ENCODE peak calls at places on chromosome X, in four cellular contexts. P is aorta, O is pancreas, T is testis. G is an unnamed sample. For H3K27me3 and H3K4me1, the result is how much of the 10 kb centered on the place peaks cover.

GRCh38 chrX:141760761-141761160 is 62.2 kb upstream of the SPANXD start:
- DNase-seq in P (no peak), O (no peak), T (no peak), G (no peak)

GRCh38 chrX:151776113-151776790 is 41.7 kb downstream of the CNGA2 start:
- DNase-seq in P (no peak), O (no peak), T (no peak), G (no peak)

GRCh38 chrX:134692233-134692632 is 34.0 kb upstream of the PLAC1 start:
- DNase-seq in P (no peak), O (no peak), T (no peak), G (no peak)

GRCh38 chrX:115561605-115562491 is 874 bp downstream of the PLS3 start:
- DNase-seq in P (peak), O (peak), T (peak), G (peak)

GRCh38 chrX:65581661-65582339 is 47.2 kb upstream of the LAS1L start:
- DNase-seq in P (no peak), O (peak), T (peak), G (peak)

GRCh38 chrX:115900425-115900824 is 270.1 kb upstream of the AGTR2 start:
- DNase-seq in P (no peak), O (no peak), T (no peak), G (no peak)

GRCh38 chrX:44303119-44303518 is 40.4 kb downstream of the EFHC2 start:
- DNase-seq in P (no peak), O (no peak), T (no peak), G (no peak)

GRCh38 chrX:103480526-103480925 is 38.8 kb downstream of the RAB40A start:
- DNase-seq in P (no peak), O (no peak), T (no peak), G (no peak)

GRCh38 chrX:133364201-133364600 is 51.1 kb downstream of the GPC4 start:
- DNase-seq in P (no peak), O (no peak), T (no peak), G (no peak)

DNA sequence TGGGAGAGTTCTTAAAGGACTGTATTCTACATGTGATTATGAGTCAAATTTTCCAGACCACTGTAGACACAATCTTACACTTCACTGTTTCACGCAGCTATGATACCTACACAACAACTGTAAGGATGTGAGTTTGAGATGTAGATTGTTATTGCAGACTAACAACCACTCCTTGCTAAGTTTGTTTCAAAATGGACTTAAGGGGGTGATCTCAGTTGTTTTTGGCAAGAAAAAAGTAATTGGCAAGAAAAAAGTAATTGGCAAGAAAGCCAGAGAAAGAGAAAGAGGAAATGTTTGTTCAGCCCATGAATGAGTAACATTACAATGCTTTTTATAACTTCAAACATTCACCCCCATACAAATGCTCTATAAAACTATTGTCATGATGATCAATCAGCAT is 466.4 kb downstream of the DMD start:
- DNase-seq in P (no peak), O (no peak), T (no peak), G (no peak)
- H3K27ac ChIP-seq in P (no peak), O (no peak), T (no peak), G (no peak)

GRCh38 chrX:102129473-102129872 is 4.0 kb downstream of the TCEAL2 start:
- DNase-seq in P (no peak), O (no peak), T (no peak), G (no peak)

DNA sequence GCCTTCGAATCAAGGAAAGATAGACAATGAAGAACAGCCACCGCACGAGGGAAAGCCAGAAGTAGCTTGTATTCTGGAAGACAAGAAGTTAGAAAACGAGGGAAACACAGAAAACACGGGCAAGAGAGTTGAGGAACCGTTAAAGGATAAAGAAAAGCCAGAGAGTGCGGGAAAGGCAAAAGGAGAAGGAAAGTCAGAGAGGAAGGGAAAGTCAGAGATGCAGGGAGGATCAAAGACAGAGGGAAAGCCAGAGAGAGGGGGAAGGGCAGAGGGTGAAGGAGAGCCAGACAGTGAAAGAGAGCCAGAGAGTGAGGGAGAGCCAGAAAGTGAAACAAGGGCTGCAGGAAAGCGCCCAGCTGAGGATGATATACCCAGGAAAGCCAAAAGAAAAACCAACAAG is 1.4 kb downstream of the TCEAL2 start:
- DNase-seq in P (no peak), O (no peak), T (no peak), G (no peak)
- H3K27me3 ChIP-seq in P (under half), O (under half), T (under half), G (under half)

DNA sequence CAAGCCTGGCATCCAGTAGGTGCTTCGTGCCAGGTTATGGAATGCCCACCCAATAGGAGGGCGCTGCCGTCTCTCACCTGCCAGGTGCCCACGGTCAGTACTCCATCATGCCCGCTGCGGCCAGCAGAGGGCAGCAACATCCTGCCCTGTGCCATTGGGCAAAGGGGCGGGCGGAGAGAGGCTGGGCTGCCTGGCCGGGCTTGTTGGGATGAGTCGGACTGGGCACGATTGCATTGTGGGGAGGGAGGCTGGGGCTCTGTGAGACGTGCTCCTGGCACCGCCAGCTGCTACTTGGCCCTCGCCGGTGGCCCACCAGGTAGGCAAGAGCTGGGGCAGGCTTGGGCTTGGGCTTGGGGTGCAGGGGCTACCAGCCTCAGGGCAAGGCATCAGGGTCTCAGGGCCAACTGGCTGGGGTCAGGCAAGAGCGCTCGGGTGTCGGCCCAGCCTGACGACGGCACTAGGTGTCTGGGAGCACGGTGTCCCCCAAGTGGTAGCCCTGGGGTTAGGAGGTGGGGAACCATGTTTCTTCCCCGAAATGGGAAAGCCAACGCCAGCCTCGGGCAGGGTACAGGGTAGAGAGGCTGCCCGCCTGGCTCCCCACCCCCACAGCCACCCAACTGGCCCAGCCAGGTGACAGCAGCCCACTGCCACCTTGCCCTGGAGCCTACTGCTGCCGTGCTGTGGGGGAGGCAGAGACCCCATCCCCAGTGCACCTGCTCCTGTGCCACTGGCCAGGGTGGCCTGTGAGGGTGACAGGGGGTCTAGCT is at the start of gene PLXNB3:
- DNase-seq in P (peak), O (peak), T (peak), G (peak)
- H3K4me1 ChIP-seq in P (under half), O (under half), T (under half), G (under half)

GRCh38 chrX:18464500-18464899 is 39.1 kb downstream of the CDKL5 start:
- DNase-seq in P (no peak), O (no peak), T (no peak), G (no peak)

GRCh38 chrX:18465051-18465450 is 39.6 kb downstream of the CDKL5 start:
- DNase-seq in P (no peak), O (no peak), T (no peak), G (no peak)

GRCh38 chrX:18471296-18471695 is 45.9 kb downstream of the CDKL5 start:
- DNase-seq in P (no peak), O (no peak), T (no peak), G (no peak)

DNA sequence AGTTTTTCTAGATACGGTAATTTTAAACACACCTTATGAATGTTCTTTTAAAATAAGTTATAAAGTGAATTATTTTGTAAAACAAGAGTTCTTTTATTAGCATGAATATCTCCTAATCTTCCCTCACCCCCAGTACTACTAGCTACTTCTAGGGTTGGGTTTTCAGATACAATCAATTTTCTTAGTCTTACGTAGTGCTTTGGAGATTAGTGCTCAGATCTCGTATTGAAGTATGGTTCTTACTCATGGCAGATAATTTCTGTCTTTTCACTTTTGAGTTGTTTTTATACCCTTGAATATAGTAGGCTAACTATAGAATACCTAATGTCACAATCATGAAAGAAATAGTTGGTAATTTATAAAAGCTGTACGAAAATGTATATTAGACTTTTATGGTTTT is 43.2 kb downstream of the CDKL5 start:
- DNase-seq in P (no peak), O (no peak), T (no peak), G (no peak)
- H3K27ac ChIP-seq in P (no peak), O (no peak), T (no peak), G (no peak)

DNA sequence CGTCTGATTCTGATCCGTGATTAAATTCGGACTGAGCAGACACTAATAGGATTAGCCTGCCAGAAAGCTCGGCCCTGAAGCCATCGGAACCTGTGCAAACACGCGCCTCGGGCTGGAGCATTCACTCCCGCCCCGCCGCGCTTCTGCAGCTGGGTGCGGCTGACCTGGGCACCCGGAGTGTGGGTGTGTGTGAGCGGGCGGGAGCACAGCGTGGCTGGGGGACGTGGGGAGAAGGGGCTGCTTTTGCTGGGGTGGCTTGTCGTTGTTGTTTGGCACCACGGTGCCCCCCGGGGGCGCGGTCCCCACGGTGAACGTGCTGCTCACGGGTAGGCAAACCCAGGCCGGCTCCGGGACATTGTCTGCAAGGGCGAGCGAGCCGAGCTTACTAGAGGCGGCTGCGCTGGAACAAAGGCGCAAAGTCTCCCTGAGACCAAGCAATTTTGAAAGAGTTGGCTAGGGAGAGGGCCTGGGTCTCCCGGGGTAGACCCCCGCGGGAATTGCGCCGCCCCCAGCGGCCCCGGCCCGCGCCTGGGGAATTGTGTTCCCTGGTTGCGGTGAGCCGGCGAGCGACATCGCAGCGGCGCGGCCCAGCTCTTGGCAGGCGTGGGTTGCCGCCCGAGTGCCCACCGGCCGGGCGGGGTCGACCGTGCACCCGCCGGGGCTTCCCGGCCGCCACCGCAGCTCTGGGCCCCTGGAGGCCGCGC is 1.4 kb downstream of the MAMLD1 start:
- DNase-seq in P (peak), O (peak), T (no peak), G (no peak)
- H3K27me3 ChIP-seq in P (under half), O (under half), T (under half), G (under half)

DNA sequence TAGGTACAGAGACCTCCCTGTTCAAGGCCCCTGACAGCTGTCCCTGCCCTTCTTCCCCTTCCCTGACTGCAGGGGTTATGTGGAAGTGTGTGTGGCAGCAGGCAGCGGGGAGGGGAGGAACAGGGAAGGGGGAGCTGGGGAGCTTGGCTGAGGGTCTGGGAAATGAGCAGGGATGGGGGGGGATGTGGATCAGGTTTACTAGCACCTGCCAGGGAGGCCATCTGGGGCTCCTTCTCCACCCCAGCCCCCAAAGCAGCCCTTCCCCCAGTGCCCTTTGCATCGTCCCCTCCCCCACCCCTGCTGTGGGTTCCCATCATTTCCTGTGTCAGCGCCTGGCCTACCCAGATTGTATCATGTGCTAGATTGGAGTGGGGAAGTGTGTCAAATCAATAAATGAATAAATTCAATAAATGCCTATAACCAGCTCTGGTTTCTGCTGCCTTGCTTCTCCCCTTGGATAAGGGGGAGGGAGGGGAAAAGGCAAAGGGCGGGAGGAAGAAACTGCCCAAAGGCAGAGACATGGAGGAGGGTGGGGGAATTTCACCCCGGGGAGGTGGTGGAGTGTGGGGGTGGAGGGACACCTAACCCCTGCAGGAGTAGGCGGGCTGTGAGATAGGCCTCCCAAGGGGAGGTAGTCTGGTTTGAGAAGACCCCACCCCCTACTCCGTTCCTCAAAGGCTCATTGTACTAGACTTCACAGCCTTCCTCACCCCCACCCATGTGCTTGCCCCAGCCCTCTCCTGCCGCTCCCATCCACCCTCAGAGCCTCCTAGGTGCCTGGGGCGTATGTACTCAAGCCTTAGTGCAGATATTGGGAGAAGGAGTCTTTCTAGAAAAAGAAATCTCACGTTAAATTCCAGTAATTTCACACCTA is 3.2 kb downstream of the CXorf65 start:
- DNase-seq in P (peak), O (no peak), T (no peak), G (no peak)
- H3K4me1 ChIP-seq in P (under half), O (under half), T (under half), G (under half)

GRCh38 chrX:11753668-11754067 is 4.4 kb upstream of the MSL3 start:
- DNase-seq in P (no peak), O (no peak), T (no peak), G (no peak)

GRCh38 chrX:11745881-11746280 is 12.2 kb upstream of the MSL3 start:
- DNase-seq in P (no peak), O (no peak), T (no peak), G (no peak)

GRCh38 chrX:11750694-11751093 is 7.3 kb upstream of the MSL3 start:
- DNase-seq in P (no peak), O (no peak), T (no peak), G (no peak)

GRCh38 chrX:11751261-11751660 is 6.8 kb upstream of the MSL3 start:
- DNase-seq in P (no peak), O (no peak), T (no peak), G (no peak)

DNA sequence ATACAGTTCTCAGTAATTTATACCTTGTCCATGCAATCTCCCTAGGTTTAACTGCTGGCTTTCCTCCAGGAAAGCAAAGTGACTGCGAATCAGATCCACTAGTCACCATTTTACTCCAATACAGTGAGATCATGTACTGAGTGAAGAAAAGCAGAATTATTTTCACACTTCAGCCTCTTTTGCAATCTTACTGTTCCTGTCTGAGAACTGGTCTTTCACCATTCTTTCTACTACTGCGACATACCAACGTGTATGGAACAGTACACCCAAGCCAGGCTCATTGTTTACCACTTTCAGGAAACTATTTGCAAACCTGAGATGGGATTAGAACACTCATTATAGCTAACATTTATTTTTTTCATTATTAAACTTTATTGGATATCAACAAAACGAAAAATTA is 8.0 kb upstream of the MSL3 start:
- DNase-seq in P (no peak), O (no peak), T (no peak), G (no peak)
- H3K27ac ChIP-seq in P (no peak), O (no peak), T (no peak), G (no peak)

GRCh38 chrX:129934461-129934860 is 28.5 kb downstream of the UTP14A start:
- DNase-seq in P (no peak), O (no peak), T (peak), G (no peak)

GRCh38 chrX:129932137-129932791 is 26.3 kb downstream of the UTP14A start:
- DNase-seq in P (peak), O (peak), T (peak), G (peak)

GRCh38 chrX:129932792-129933321 is 26.9 kb downstream of the UTP14A start:
- DNase-seq in P (peak), O (no peak), T (peak), G (peak)

GRCh38 chrX:129933700-129934099 is 27.7 kb downstream of the UTP14A start:
- DNase-seq in P (no peak), O (no peak), T (no peak), G (no peak)

GRCh38 chrX:129934952-129935351 is 29.0 kb downstream of the UTP14A start:
- DNase-seq in P (no peak), O (no peak), T (no peak), G (no peak)
- H3K27me3 ChIP-seq in P (under half), O (under half), T (under half), G (under half)

GRCh38 chrX:46375831-46376230 is 169.4 kb downstream of the ZNF674 start:
- DNase-seq in P (no peak), O (no peak), T (no peak), G (no peak)
- H3K4me1 ChIP-seq in P (under half), O (under half), T (under half), G (under half)

G was measured in uterus.